ENCODE peak calls at places on chromosomes 2 and 18, in eight cellular contexts. Y, P, D, E, B, O, A and X are unnamed samples.

GRCh38 chr18:69980982-69981804 is 33.5 kb upstream of the CD226 start:
- DNase-seq in Y (no peak), P (no peak), D (no peak), E (no peak), B (no peak), O (no peak), A (no peak), X (no peak)

GRCh38 chr2:71894266-71894665 is 253.4 kb downstream of the CYP26B1 start:
- DNase-seq in Y (no peak), P (no peak), D (no peak), E (no peak), B (no peak), O (no peak), A (no peak), X (no peak)

GRCh38 chr2:101473911-101474751 is 781 bp downstream of the RFX8 start:
- DNase-seq in Y (peak), P (peak), D (no peak), E (no peak), B (no peak), O (no peak), A (no peak), X (no peak)

GRCh38 chr2:43823751-43824150 is 14.9 kb downstream of the ABCG5 start:
- DNase-seq in Y (no peak), P (no peak), D (no peak), E (no peak), B (no peak), O (no peak), A (no peak), X (no peak)

GRCh38 chr2:73888388-73888787 is 4.4 kb upstream of the ACTG2 start:
- DNase-seq in Y (no peak), P (no peak), D (no peak), E (no peak), B (no peak), O (no peak), A (no peak), X (no peak)

GRCh38 chr2:211329421-211329820 is 773.0 kb downstream of the CPS1 start:
- DNase-seq in Y (no peak), P (no peak), D (no peak), E (no peak), B (no peak), O (no peak), A (no peak), X (no peak)

GRCh38 chr18:65439184-65439583 is 311.6 kb upstream of the CDH7 start:
- DNase-seq in Y (no peak), P (no peak), D (no peak), E (no peak), B (no peak), O (no peak), A (no peak), X (no peak)

GRCh38 chr2:223692227-223692947 is 90.2 kb upstream of the SCG2 start:
- DNase-seq in Y (peak), P (peak), D (no peak), E (peak), B (no peak), O (peak), A (no peak), X (no peak)

GRCh38 chr2:105802587-105802986 is 57.9 kb downstream of the NCK2 start:
- DNase-seq in Y (no peak), P (no peak), D (peak), E (no peak), B (no peak), O (no peak), A (no peak), X (no peak)

GRCh38 chr2:85584857-85585780 is 888 bp downstream of the VAMP5 start:
- DNase-seq in Y (no peak), P (peak), D (no peak), E (peak), B (no peak), O (peak), A (no peak), X (peak)

GRCh38 chr2:202184557-202184956 is 53.8 kb downstream of the SUMO1 start:
- DNase-seq in Y (no peak), P (no peak), D (no peak), E (no peak), B (no peak), O (no peak), A (no peak), X (no peak)

GRCh38 chr2:58010599-58010998 is 36.0 kb upstream of the VRK2 start:
- DNase-seq in Y (no peak), P (no peak), D (no peak), E (peak), B (no peak), O (peak), A (no peak), X (no peak)

GRCh38 chr2:171159326-171160118 is 1.2 kb downstream of the TLK1 start:
- DNase-seq in Y (peak), P (peak), D (peak), E (peak), B (no peak), O (peak), A (peak), X (peak)

GRCh38 chr18:61528961-61529360 is 195.7 kb downstream of the CDH20 start:
- DNase-seq in Y (no peak), P (no peak), D (no peak), E (no peak), B (no peak), O (no peak), A (no peak), X (no peak)

GRCh38 chr2:235966932-235967331 is 201.3 kb downstream of the GBX2 start:
- DNase-seq in Y (no peak), P (no peak), D (no peak), E (no peak), B (no peak), O (no peak), A (no peak), X (no peak)

GRCh38 chr2:222290691-222291484 is 7.9 kb downstream of the PAX3 start:
- DNase-seq in Y (no peak), P (no peak), D (no peak), E (no peak), B (no peak), O (no peak), A (no peak), X (no peak)

GRCh38 chr2:64204006-64204632 is 59.9 kb upstream of the PELI1 start:
- DNase-seq in Y (peak), P (peak), D (peak), E (no peak), B (no peak), O (peak), A (no peak), X (no peak)

GRCh38 chr2:39530423-39530866 is 93.4 kb upstream of the MAP4K3 start:
- DNase-seq in Y (no peak), P (peak), D (no peak), E (no peak), B (no peak), O (peak), A (no peak), X (no peak)

GRCh38 chr2:27647737-27648136 is 15.7 kb downstream of the SUPT7L start:
- DNase-seq in Y (no peak), P (no peak), D (no peak), E (no peak), B (no peak), O (no peak), A (no peak), X (no peak)

GRCh38 chr2:69196327-69197117 is 183.5 kb downstream of the ANTXR1 start:
- DNase-seq in Y (no peak), P (peak), D (no peak), E (peak), B (no peak), O (no peak), A (no peak), X (no peak)

GRCh38 chr2:234904785-234905184 is 47.0 kb upstream of the SH3BP4 start:
- DNase-seq in Y (no peak), P (no peak), D (no peak), E (no peak), B (no peak), O (no peak), A (no peak), X (no peak)

GRCh38 chr2:217055624-217056023 is 195.8 kb upstream of the TNP1 start:
- DNase-seq in Y (no peak), P (no peak), D (no peak), E (no peak), B (no peak), O (no peak), A (no peak), X (no peak)

GRCh38 chr2:883260-884026 is 67.2 kb upstream of the SNTG2 start:
- DNase-seq in Y (no peak), P (no peak), D (no peak), E (no peak), B (no peak), O (no peak), A (no peak), X (no peak)

GRCh38 chr2:41966431-41966893 is 81.4 kb upstream of the PKDCC start:
- DNase-seq in Y (peak), P (peak), D (peak), E (peak), B (peak), O (peak), A (peak), X (peak)

GRCh38 chr2:237099804-237100203 is 14.1 kb downstream of the COPS8 start:
- DNase-seq in Y (no peak), P (no peak), D (no peak), E (no peak), B (no peak), O (no peak), A (no peak), X (no peak)

GRCh38 chr2:146572598-146572997 is 1272.2 kb upstream of the ACVR2A start:
- DNase-seq in Y (no peak), P (peak), D (no peak), E (no peak), B (no peak), O (no peak), A (no peak), X (no peak)

GRCh38 chr18:57352271-57352701 is at the start of gene ST8SIA3:
- DNase-seq in Y (no peak), P (no peak), D (no peak), E (no peak), B (no peak), O (no peak), A (no peak), X (no peak)

GRCh38 chr18:58884694-58885093 is 20.0 kb downstream of the ZNF532 start:
- DNase-seq in Y (no peak), P (no peak), D (no peak), E (no peak), B (no peak), O (no peak), A (no peak), X (no peak)

GRCh38 chr2:118065927-118066326 is 22.3 kb upstream of the INSIG2 start:
- DNase-seq in Y (no peak), P (no peak), D (no peak), E (no peak), B (no peak), O (no peak), A (no peak), X (no peak)

GRCh38 chr2:102591646-102592045 is 27.7 kb upstream of the SLC9A2 start:
- DNase-seq in Y (no peak), P (no peak), D (no peak), E (no peak), B (no peak), O (no peak), A (no peak), X (no peak)

GRCh38 chr2:168515502-168515901 is 59.4 kb downstream of the CERS6 start:
- DNase-seq in Y (no peak), P (peak), D (no peak), E (no peak), B (no peak), O (no peak), A (no peak), X (no peak)

GRCh38 chr2:144290276-144290675 is 229.6 kb downstream of the ZEB2 start:
- DNase-seq in Y (no peak), P (no peak), D (no peak), E (no peak), B (no peak), O (no peak), A (no peak), X (no peak)

GRCh38 chr2:121804340-121804739 is 48.9 kb downstream of the TSN start:
- DNase-seq in Y (no peak), P (peak), D (no peak), E (no peak), B (no peak), O (peak), A (no peak), X (no peak)

GRCh38 chr2:156334496-156335478 is 2.3 kb upstream of the NR4A2 start:
- DNase-seq in Y (peak), P (peak), D (peak), E (peak), B (peak), O (peak), A (peak), X (peak)

GRCh38 chr2:109437325-109438090 is 176.3 kb downstream of the SEPTIN10 start:
- DNase-seq in Y (no peak), P (no peak), D (no peak), E (no peak), B (no peak), O (no peak), A (no peak), X (no peak)

GRCh38 chr2:112627060-112628040 is 18.4 kb upstream of the SLC20A1 start:
- DNase-seq in Y (no peak), P (peak), D (no peak), E (no peak), B (no peak), O (peak), A (peak), X (peak)

GRCh38 chr2:203340791-203341487 is 12.7 kb downstream of the ABI2 start:
- DNase-seq in Y (no peak), P (peak), D (no peak), E (no peak), B (no peak), O (peak), A (peak), X (no peak)

GRCh38 chr18:33665187-33665586 is 87.2 kb downstream of the ASXL3 start:
- DNase-seq in Y (no peak), P (no peak), D (no peak), E (no peak), B (no peak), O (no peak), A (no peak), X (no peak)

GRCh38 chr18:11051462-11051861 is 97.9 kb downstream of the PIEZO2 start:
- DNase-seq in Y (no peak), P (no peak), D (no peak), E (no peak), B (no peak), O (no peak), A (no peak), X (no peak)

GRCh38 chr18:79950440-79951341 is 762 bp downstream of the SLC66A2 start:
- DNase-seq in Y (no peak), P (peak), D (no peak), E (no peak), B (no peak), O (peak), A (no peak), X (no peak)
- TF ChIP-seq POLR2A in Y (no peak), P (no peak), D (peak), E (no peak), B (no peak), O (no peak), A (no peak), X (no peak)

GRCh38 chr2:213806125-213806726 is 522.0 kb downstream of the SPAG16 start:
- DNase-seq in Y (no peak), P (peak), D (no peak), E (peak), B (no peak), O (peak), A (no peak), X (no peak)
- TF ChIP-seq CTCF in Y (no peak), P (peak), D (peak), E (peak), B (peak), O (no peak), A (no peak), X (peak)

DNA sequence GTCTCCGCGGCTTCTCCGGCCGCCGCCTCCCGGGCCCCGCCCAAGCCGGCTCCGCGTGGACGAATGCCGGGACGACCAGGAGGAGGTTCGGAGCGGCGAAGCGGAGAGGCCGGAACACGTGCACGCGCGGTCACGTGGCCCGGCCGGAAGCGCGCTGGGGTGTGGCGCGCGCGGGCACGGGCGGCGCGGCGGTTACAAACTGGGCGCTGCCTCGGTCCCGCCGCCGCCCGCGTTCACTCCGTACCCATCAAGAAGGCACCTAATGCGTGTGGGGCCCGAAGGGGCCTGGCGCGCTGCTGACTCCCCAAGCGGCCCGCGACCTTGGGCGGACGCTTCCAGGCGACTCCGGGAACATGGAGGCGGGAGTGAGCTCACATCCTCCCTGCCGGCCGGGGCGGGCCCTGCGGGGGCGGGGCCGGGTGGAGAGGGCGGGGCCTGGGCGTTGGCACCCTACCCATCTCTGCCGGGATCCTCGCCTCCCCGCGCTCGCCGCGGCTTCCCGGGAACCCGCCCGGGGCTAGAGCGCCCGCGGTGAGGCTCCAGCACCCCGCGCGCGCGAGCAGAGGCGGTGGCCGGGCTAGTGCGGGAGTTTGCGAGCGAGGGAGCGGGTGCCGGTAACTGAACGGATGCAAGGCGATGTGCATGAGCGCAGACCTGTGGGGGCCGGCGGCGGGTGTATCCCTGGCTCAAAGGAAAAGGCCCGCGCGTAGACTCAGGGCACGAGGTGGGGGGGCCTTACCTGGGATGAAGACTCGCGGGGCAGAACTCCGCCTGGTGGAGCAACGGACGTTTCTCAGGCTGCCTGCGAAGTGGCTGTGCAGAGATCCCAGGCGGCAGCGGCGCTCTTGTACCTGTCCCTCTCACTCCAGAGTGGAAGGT is at the start of gene TMEM185B:
- DNase-seq in Y (peak), P (peak), D (peak), E (peak), B (no peak), O (peak), A (peak), X (peak)
- TF ChIP-seq POLR2A in Y (no peak), P (peak), D (peak), E (peak), B (peak), O (peak), A (no peak), X (peak)

GRCh38 chr18:50644146-50644545 is 84.3 kb downstream of the MAPK4 start:
- DNase-seq in Y (no peak), P (no peak), D (no peak), E (no peak), B (no peak), O (no peak), A (no peak), X (no peak)

GRCh38 chr18:50647237-50647636 is 87.3 kb downstream of the MAPK4 start:
- DNase-seq in Y (no peak), P (no peak), D (no peak), E (no peak), B (no peak), O (no peak), A (no peak), X (no peak)

GRCh38 chr18:50642439-50642838 is 82.6 kb downstream of the MAPK4 start:
- DNase-seq in Y (no peak), P (no peak), D (no peak), E (no peak), B (no peak), O (no peak), A (no peak), X (no peak)

GRCh38 chr18:50647792-50648191 is 87.9 kb downstream of the MAPK4 start:
- DNase-seq in Y (no peak), P (no peak), D (no peak), E (no peak), B (no peak), O (no peak), A (no peak), X (no peak)

DNA sequence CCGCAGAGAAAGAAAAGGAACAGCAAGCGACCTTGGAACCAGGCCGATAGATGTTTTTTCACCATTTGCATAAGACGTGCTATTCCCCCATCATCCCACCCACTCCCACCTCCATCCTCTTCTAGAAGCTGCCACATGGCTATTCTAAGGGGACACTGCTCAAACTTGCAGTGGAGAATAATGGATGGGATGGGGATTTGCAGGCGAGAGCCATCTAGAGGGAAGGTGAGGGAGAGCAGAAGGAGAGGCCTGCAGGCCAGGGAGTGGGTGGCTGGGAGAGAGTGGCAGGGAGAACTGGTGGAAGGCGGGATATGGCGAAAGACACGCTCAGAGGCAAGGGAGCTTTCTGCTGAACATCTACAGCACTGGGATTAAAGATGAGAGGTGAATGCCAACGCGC is 84.9 kb downstream of the MAPK4 start:
- DNase-seq in Y (no peak), P (no peak), D (no peak), E (peak), B (no peak), O (no peak), A (no peak), X (no peak)
- TF ChIP-seq CTCF in Y (no peak), P (no peak), D (no peak), E (peak), B (no peak), O (no peak), A (no peak), X (no peak)

GRCh38 chr18:2848145-2848878 is 1.5 kb downstream of the EMILIN2 start:
- DNase-seq in Y (no peak), P (no peak), D (no peak), E (no peak), B (no peak), O (no peak), A (no peak), X (no peak)
- TF ChIP-seq POLR2A in Y (no peak), P (no peak), D (no peak), E (no peak), B (no peak), O (no peak), A (no peak), X (no peak)

DNA sequence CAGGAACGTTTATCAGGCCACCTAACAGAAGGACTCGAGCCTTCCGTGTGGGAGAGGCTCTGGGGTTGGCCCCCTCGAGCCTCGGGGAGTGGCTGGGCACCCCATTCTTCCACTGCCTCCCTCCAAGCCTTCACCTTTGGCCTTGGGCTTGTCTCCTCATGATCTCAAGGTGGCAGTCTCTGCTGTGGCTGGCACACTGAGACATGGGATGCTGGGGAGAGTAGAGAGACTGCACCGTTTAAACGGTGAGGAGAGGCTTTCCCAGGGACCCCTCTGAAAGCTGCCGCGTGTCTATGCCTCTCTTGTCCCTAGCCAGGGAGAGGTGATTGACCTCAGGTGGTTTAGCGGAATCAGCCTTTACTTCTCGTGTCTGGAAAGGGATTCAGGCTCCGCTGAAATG is 71.0 kb downstream of the DCDC2C start:
- DNase-seq in Y (no peak), P (no peak), D (no peak), E (no peak), B (no peak), O (no peak), A (no peak), X (no peak)
- TF ChIP-seq CTCF in Y (no peak), P (no peak), D (no peak), E (no peak), B (no peak), O (no peak), A (no peak), X (no peak)